ENCODE peak calls at places on chromosomes 4 and X, in seven cellular contexts. R is esophagus squamous epithelium, S is uterus, C is sigmoid colon, B is esophagus muscularis mucosa, D is iPS DF 6.9, X is GM23248. U is an unnamed sample.
A peak's percentile ranks its signal among the peaks of the same experiment; 100 is the strongest.

GRCh38 chrX:40006025-40007017 is 91.4 kb downstream of the BCOR start:
- DNase-seq in D (no peak), R (no peak), B (no peak), C (no peak), X (peak; percentile 43), S (peak; percentile 40), U (peak; percentile 74)

GRCh38 chr4:33193109-33193508 is 2472.9 kb downstream of the PCDH7 start:
- DNase-seq in S (no peak), B (no peak), R (no peak), X (no peak), D (no peak), C (no peak), U (no peak)

GRCh38 chrX:15877380-15877779 is 22.8 kb upstream of the AP1S2 start:
- DNase-seq in B (no peak), D (no peak), R (no peak), C (no peak), X (peak; percentile 60), S (no peak), U (no peak)

GRCh38 chrX:135974279-135974856 is 580 bp upstream of the MMGT1 start:
- DNase-seq in X (no peak), S (peak; percentile 84), C (peak; percentile 91), B (peak; percentile 93), R (peak; percentile 43), D (no peak), U (peak; percentile 77)

GRCh38 chrX:48890934-48891401 is 6.6 kb downstream of the TIMM17B start:
- DNase-seq in C (no peak), D (no peak), B (no peak), X (peak; percentile 15), S (peak; percentile 28), R (no peak), U (no peak)

GRCh38 chr4:3299122-3299521 is 6.3 kb downstream of the RGS12 start:
- DNase-seq in X (no peak), B (no peak), R (no peak), C (no peak), S (no peak), D (no peak), U (no peak)

GRCh38 chr4:98938386-98938785 is 9.5 kb upstream of the EIF4E start:
- DNase-seq in R (no peak), D (no peak), B (no peak), S (no peak), C (no peak), X (peak; percentile 74), U (no peak)

GRCh38 chr4:52588771-52589591 is 70.1 kb downstream of the USP46 start:
- DNase-seq in D (no peak), X (peak; percentile 87), B (peak; percentile 66), S (peak; percentile 56), C (no peak), R (no peak), U (no peak)

GRCh38 chrX:51737062-51737461 is 6.2 kb upstream of the GSPT2 start:
- DNase-seq in R (no peak), D (no peak), B (no peak), S (no peak), X (no peak), C (no peak), U (no peak)

GRCh38 chr4:103050736-103051436 is 25.7 kb downstream of the SLC9B2 start:
- DNase-seq in R (no peak), S (no peak), C (no peak), X (peak; percentile 63), D (no peak), B (no peak), U (no peak)

GRCh38 chr4:11532138-11532537 is 103.4 kb upstream of the HS3ST1 start:
- DNase-seq in C (no peak), S (no peak), B (no peak), R (no peak), D (no peak), X (no peak), U (no peak)

GRCh38 chr4:12633058-12633651 is 851.0 kb downstream of the RAB28 start:
- DNase-seq in B (no peak), S (peak; percentile 55), D (peak; percentile 79), X (peak; percentile 56), C (peak; percentile 73), R (no peak), U (peak; percentile 73)
- H3K4me1 ChIP-seq in B (no peaks in the 10 kb centered on the region), S (no peaks in the 10 kb centered on the region), D (no peaks in the 10 kb centered on the region), X (no peaks in the 10 kb centered on the region), C (no peaks in the 10 kb centered on the region), R (no peaks in the 10 kb centered on the region), U (no peaks in the 10 kb centered on the region)

DNA sequence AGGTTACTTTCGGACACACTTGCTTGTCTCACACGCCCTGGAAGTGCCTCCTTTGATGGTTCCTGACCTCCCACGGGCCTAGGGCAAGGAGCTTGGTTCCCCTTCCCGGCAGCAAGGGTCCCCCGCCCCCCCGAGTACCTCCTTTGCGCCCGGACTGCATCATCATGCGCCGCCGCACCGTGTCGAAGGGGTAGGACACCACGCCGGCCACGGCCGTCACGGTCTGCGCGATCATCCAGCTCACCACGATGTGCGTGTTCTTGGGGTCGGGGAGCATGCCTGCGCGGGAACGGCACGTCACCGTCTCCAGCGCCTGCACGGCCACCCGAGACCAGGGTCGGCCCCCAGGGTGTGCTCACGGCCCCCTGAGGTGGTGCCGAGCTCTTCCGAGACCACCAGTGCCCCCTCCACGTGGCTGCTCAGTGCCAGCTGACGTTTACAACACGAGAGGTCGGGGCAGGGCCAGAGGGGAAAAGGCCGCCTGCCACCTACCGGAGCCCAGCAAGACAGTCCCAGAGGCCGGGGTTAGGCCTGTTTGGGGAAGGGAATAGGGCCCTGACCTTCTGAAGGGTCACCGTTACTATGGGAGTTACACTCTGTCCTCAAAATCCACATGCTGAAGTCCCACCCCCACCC is 4.7 kb downstream of the SLC25A6 start:
- DNase-seq in D (no peak), X (no peak), C (peak; percentile 65), B (no peak), S (no peak), R (no peak), U (no peak)
- H3K4me1 ChIP-seq in D (peaks cover 1% of the 10 kb centered on the region), X (peaks cover 11% of the 10 kb centered on the region), C (no peaks in the 10 kb centered on the region), B (peaks cover 36% of the 10 kb centered on the region), S (no peaks in the 10 kb centered on the region), R (peaks cover 45% of the 10 kb centered on the region), U (peaks cover 46% of the 10 kb centered on the region)

DNA sequence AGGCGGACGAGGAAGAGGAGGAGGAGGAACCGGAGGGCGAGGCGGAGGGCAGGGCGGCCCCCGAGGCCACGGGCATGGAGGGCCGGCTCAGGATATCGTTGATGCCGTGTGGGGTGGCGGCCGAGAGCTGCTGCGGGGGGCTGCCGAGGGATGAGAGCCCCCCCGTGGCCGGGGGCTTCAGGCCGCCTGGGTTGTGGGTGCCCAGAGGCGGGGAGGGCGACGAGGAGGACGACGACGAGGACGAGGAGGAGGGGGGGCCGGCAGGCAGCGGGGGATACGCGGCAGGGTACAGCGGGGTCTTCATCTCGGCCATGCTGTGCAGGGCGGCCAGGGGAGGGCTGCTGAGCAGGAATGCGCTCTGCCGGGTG is 1.3 kb downstream of the NKX6-1 start:
- DNase-seq in R (no peak), D (no peak), B (no peak), X (no peak), S (no peak), C (no peak), U (no peak)
- H3K4me1 ChIP-seq in R (peaks cover 51% of the 10 kb centered on the region), D (peaks cover 14% of the 10 kb centered on the region), B (peaks cover 32% of the 10 kb centered on the region), X (no peaks in the 10 kb centered on the region), S (no peaks in the 10 kb centered on the region), C (no peaks in the 10 kb centered on the region), U (peaks cover 32% of the 10 kb centered on the region)

DNA sequence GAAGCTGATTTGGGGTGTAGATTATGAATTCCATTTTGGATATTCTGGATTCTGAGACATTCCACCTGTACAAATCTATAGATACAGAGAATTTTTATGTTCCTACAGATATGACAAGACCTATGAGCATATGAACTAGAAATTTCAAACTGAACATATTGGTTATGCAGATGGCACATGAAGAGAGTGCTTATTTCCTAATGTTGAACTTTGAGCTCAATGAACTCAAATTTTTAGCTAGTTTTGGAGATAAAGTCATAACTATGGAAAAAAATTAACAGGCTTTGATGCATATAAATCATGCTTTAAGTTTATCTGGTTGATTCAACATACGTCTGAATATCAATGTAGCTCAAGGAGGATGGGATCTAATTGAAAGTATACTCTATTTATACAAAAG is 8.9 kb downstream of the CHIC2 start:
- DNase-seq in X (no peak), C (no peak), S (no peak), B (no peak), D (no peak), R (no peak), U (no peak)
- H3K4me1 ChIP-seq in X (peaks cover 72% of the 10 kb centered on the region), C (no peaks in the 10 kb centered on the region), S (peaks cover 8% of the 10 kb centered on the region), B (peaks cover 33% of the 10 kb centered on the region), D (no peaks in the 10 kb centered on the region), R (peaks cover 70% of the 10 kb centered on the region), U (peaks cover 7% of the 10 kb centered on the region)

GRCh38 chr4:24561438-24562139 is 22.8 kb downstream of the DHX15 start:
- DNase-seq in R (no peak), X (no peak), B (no peak), D (no peak), S (no peak), C (no peak), U (no peak)
- H3K4me1 ChIP-seq in R (peaks cover 70% of the 10 kb centered on the region), X (peaks cover 52% of the 10 kb centered on the region), B (peaks cover 47% of the 10 kb centered on the region), D (no peaks in the 10 kb centered on the region), S (peaks cover 5% of the 10 kb centered on the region), C (no peaks in the 10 kb centered on the region), U (peaks cover 53% of the 10 kb centered on the region)

DNA sequence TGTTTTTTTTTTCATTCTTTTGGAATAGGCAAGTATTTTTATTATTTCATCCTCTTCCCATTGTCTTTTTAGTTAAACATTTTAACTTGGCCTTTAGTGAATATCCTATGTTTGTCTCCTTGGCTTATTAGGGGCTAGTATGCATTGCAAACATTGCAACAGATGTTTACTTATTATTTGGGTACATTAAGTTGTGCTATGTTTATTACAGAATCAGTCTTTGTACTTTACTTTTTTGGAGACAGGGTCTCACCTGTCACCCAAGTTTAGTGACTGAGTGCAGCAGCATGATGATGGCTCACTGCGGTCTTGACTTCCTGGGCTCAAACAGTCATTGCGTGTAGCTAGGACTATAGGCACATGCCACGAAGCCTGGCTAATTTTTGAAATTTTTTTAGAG is 51.1 kb upstream of the NUDT6 start:
- DNase-seq in R (no peak), S (no peak), B (no peak), C (no peak), D (no peak), X (no peak), U (no peak)
- H3K4me1 ChIP-seq in R (no peaks in the 10 kb centered on the region), S (no peaks in the 10 kb centered on the region), B (no peaks in the 10 kb centered on the region), C (no peaks in the 10 kb centered on the region), D (no peaks in the 10 kb centered on the region), X (peaks cover 3% of the 10 kb centered on the region), U (no peaks in the 10 kb centered on the region)

GRCh38 chr4:66633472-66633871 is 911.8 kb downstream of the CENPC start:
- DNase-seq in R (no peak), C (no peak), B (no peak), D (no peak), S (no peak), X (no peak), U (no peak)

GRCh38 chr4:66625480-66625879 is 919.8 kb downstream of the CENPC start:
- DNase-seq in S (no peak), D (no peak), X (no peak), B (no peak), R (no peak), C (no peak), U (no peak)

DNA sequence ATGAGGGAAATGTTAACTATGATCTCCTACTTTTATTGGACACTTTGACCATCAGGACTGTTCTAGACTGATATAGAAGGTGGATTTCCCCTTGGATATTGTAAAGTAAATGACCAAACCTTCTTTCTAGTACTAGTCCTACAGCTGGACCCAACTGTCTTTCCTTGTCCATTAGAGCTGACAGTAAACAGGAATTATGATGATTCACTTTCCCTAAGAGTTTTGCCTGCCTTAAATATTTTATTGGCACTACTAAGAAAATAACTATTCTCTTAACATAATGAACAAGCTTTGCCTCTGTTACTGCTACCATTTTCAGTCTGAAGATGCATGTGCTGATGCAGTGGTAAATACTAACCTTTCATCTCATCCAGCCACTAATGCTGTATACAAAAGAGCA is 915.4 kb downstream of the CENPC start:
- DNase-seq in B (no peak), S (no peak), R (no peak), D (no peak), C (no peak), X (no peak), U (no peak)
- H3K4me1 ChIP-seq in B (no peaks in the 10 kb centered on the region), S (no peaks in the 10 kb centered on the region), R (no peaks in the 10 kb centered on the region), D (no peaks in the 10 kb centered on the region), C (no peaks in the 10 kb centered on the region), X (no peaks in the 10 kb centered on the region), U (no peaks in the 10 kb centered on the region)

GRCh38 chr4:16029886-16030285 is 53.9 kb downstream of the PROM1 start:
- DNase-seq in C (no peak), R (no peak), X (no peak), S (no peak), D (no peak), B (no peak), U (no peak)
- H3K4me1 ChIP-seq in C (no peaks in the 10 kb centered on the region), R (peaks cover 16% of the 10 kb centered on the region), X (no peaks in the 10 kb centered on the region), S (no peaks in the 10 kb centered on the region), D (peaks cover 7% of the 10 kb centered on the region), B (peaks cover 3% of the 10 kb centered on the region), U (peaks cover 49% of the 10 kb centered on the region)